ENCODE peak calls at places on chromosomes 2 and 18, in eight cellular contexts. U is stomach, C is prostate gland, V is transverse colon, R is K562, G is HCT116, F is spleen, O is Panc1. J is an unnamed sample.
A peak's percentile ranks its signal among the peaks of the same experiment; 100 is the strongest.

GRCh38 chr2:234368861-234369261 is 128.0 kb downstream of the ARL4C start:
- DNase-seq in G (no peak), R (no peak), F (no peak), V (peak; percentile 55), C (peak; percentile 93), U (no peak), O (peak; percentile 77), J (peak; percentile 92)

GRCh38 chr2:171297951-171298350 is 135.8 kb downstream of the METTL8 start:
- DNase-seq in O (no peak), R (no peak), F (no peak), U (no peak), G (no peak), C (no peak), V (no peak), J (no peak)

GRCh38 chr2:63192889-63193778 is 142.5 kb downstream of the OTX1 start:
- DNase-seq in G (no peak), C (no peak), R (no peak), V (no peak), F (no peak), U (no peak), O (no peak), J (no peak)

GRCh38 chr2:120995656-120996190 is 260.1 kb downstream of the GLI2 start:
- DNase-seq in U (no peak), O (no peak), G (no peak), C (no peak), R (no peak), V (no peak), F (no peak), J (no peak)

GRCh38 chr2:121502246-121502645 is 28.4 kb upstream of the RNU4ATAC start:
- DNase-seq in U (no peak), O (no peak), G (no peak), V (no peak), C (no peak), F (no peak), R (no peak), J (no peak)

GRCh38 chr2:20179755-20180594 is 45.0 kb downstream of the SDC1 start:
- DNase-seq in F (peak; percentile 70), C (peak; percentile 79), G (no peak), U (peak; percentile 90), O (no peak), V (peak; percentile 91), R (peak; percentile 57), J (peak; percentile 52)

GRCh38 chr2:24883946-24884345 is 36.1 kb downstream of the ADCY3 start:
- DNase-seq in O (no peak), U (no peak), F (no peak), V (no peak), R (no peak), C (no peak), G (no peak), J (no peak)

GRCh38 chr18:62452280-62452824 is 70.5 kb upstream of the ZCCHC2 start:
- DNase-seq in O (no peak), R (no peak), U (no peak), V (no peak), F (no peak), G (no peak), C (no peak), J (no peak)

GRCh38 chr2:124683536-124684407 is 658.7 kb downstream of the CNTNAP5 start:
- DNase-seq in F (no peak), C (no peak), V (no peak), U (no peak), O (no peak), R (no peak), G (no peak), J (no peak)

GRCh38 chr2:149561309-149561926 is 26.2 kb downstream of the MMADHC start:
- DNase-seq in V (no peak), R (peak; percentile 42), U (no peak), C (peak; percentile 28), O (no peak), F (no peak), G (no peak), J (no peak)

GRCh38 chr2:190679391-190679790 is 30.5 kb downstream of the NAB1 start:
- DNase-seq in O (no peak), G (no peak), U (no peak), F (no peak), R (no peak), V (no peak), C (no peak), J (no peak)

GRCh38 chr2:190677255-190677654 is 28.4 kb downstream of the NAB1 start:
- DNase-seq in R (no peak), F (no peak), V (no peak), U (no peak), G (no peak), C (no peak), O (no peak), J (no peak)

GRCh38 chr2:190674966-190675650 is 26.2 kb downstream of the NAB1 start:
- DNase-seq in O (no peak), V (no peak), U (no peak), G (no peak), C (no peak), F (no peak), R (no peak), J (no peak)

GRCh38 chr2:190679813-190680591 is 31.1 kb downstream of the NAB1 start:
- DNase-seq in U (peak; percentile 49), C (peak; percentile 5), V (peak; percentile 73), R (peak; percentile 27), F (peak; percentile 82), G (peak; percentile 16), O (peak; percentile 24), J (no peak)

GRCh38 chr2:190678444-190679162 is 29.7 kb downstream of the NAB1 start:
- DNase-seq in V (no peak), G (no peak), U (no peak), F (no peak), R (no peak), C (no peak), O (no peak), J (no peak)
- H3K4me1 ChIP-seq in V (peaks cover 20% of the 10 kb centered on the region), G (no peaks in the 10 kb centered on the region), U (no peaks in the 10 kb centered on the region), F (peaks cover 67% of the 10 kb centered on the region), R (peaks cover 10% of the 10 kb centered on the region), C (no peaks in the 10 kb centered on the region), O (peaks cover 1% of the 10 kb centered on the region), J (no peaks in the 10 kb centered on the region)

GRCh38 chr2:43305006-43305405 is 78.6 kb upstream of the ZFP36L2 start:
- DNase-seq in G (no peak), F (no peak), C (no peak), U (no peak), R (no peak), V (no peak), O (no peak), J (peak; percentile 77)

GRCh38 chr2:43307046-43307445 is 80.6 kb upstream of the ZFP36L2 start:
- DNase-seq in C (no peak), U (no peak), V (no peak), R (no peak), F (no peak), G (no peak), O (no peak), J (no peak)

GRCh38 chr2:43303889-43304288 is 77.5 kb upstream of the ZFP36L2 start:
- DNase-seq in F (no peak), U (no peak), C (no peak), O (no peak), G (no peak), R (no peak), V (no peak), J (no peak)

GRCh38 chr2:43306197-43306596 is 79.8 kb upstream of the ZFP36L2 start:
- DNase-seq in U (no peak), V (no peak), R (no peak), O (no peak), C (no peak), G (no peak), F (no peak), J (no peak)

GRCh38 chr2:43305537-43305936 is 79.1 kb upstream of the ZFP36L2 start:
- DNase-seq in F (no peak), C (no peak), V (peak; percentile 46), O (no peak), R (no peak), U (no peak), G (no peak), J (peak; percentile 86)
- TF ChIP-seq POLR2AphosphoS5 in F (no peak), C (no peak), V (peak; percentile 8), O (no peak), R (no peak), U (no peak), G (no peak), J (no peak)

DNA sequence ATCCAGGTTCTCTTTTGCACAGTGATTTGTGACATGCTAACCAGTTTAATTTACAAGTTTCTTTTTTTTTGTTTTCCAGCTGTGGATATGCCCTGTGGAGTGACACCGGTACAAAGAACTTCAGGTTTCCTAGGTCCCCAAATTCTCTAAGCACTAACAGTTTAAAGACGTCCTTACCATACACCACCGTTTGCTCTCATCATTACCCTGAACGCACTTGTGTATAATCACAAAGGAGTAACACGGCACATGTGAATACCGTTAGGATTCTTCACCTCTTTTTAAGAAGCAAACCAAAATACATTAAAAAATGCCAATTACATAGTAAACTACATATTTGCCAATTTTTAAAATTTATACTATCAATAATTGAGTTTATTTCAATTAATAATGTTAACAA is 833 bp downstream of the LANCL1 start:
- DNase-seq in V (no peak), F (no peak), U (no peak), G (no peak), R (no peak), O (no peak), C (no peak), J (no peak)
- H3K27ac ChIP-seq in V (no peak overlapping the region), F (peak overlapping the region; percentile 84), U (no peak overlapping the region), G (no peak overlapping the region), R (no peak overlapping the region), O (peak overlapping the region; percentile 81), C (no peak overlapping the region), J (peak overlapping the region; percentile 81)

GRCh38 chr2:127411609-127412370 is 6.4 kb upstream of the PROC start:
- DNase-seq in C (no peak), O (no peak), U (no peak), G (no peak), R (no peak), V (no peak), F (peak; percentile 52), J (no peak)
- H3K4me1 ChIP-seq in C (peaks cover 2% of the 10 kb centered on the region), O (peaks cover 73% of the 10 kb centered on the region), U (peaks cover 52% of the 10 kb centered on the region), G (peaks cover 31% of the 10 kb centered on the region), R (peaks cover 27% of the 10 kb centered on the region), V (peaks cover 48% of the 10 kb centered on the region), F (peaks cover 85% of the 10 kb centered on the region), J (peaks cover 34% of the 10 kb centered on the region)